ENCODE peak calls at places on chromosomes 16 and 17, in ten cellular contexts. R is NAMALWA; D is NCI-H1436; H is HEK293T; W is activated naive CD8-positive, alpha-beta T cell treated with anti-CD3 and anti-CD28 coated beads for 36 hours; C is effector memory CD8-positive, alpha-beta T cell; L is GM03348; V is activated T-cell treated with anti-CD3 and anti-CD28 coated beads, Interleukin-2, amount 50 U/mL, for 72 hours; T is fibroblast of lung; Y is caudate nucleus. Z is an unnamed sample.

GRCh38 chr17:36527851-36528250 is 6.8 kb downstream of the MYO19 start:
- DNase-seq in R (no peak), D (no peak), H (no peak), W (no peak), C (no peak), L (no peak), V (no peak), T (no peak), Y (no peak), Z (no peak)

GRCh38 chr17:74152591-74153455 is 50.7 kb upstream of the RPL38 start:
- DNase-seq in R (no peak), D (no peak), H (no peak), W (no peak), C (no peak), L (no peak), V (no peak), T (no peak), Y (no peak), Z (no peak)

GRCh38 chr17:38730526-38731379 is 612 bp downstream of the CISD3 start:
- DNase-seq in R (peak), D (peak), H (no peak), W (no peak), C (no peak), L (peak), V (no peak), T (peak), Y (no peak), Z (no peak)

GRCh38 chr16:13919330-13919682 is 648 bp upstream of the ERCC4 start:
- DNase-seq in R (peak), D (peak), H (peak), W (no peak), C (no peak), L (peak), V (peak), T (peak), Y (no peak), Z (no peak)

GRCh38 chr16:57471852-57472664 is 9.6 kb downstream of the POLR2C start:
- DNase-seq in R (no peak), D (no peak), H (no peak), W (no peak), C (no peak), L (no peak), V (no peak), T (no peak), Y (no peak), Z (no peak)

GRCh38 chr16:85722066-85722465 is 28.8 kb downstream of the C16orf74 start:
- DNase-seq in R (no peak), D (peak), H (no peak), W (no peak), C (no peak), L (no peak), V (no peak), T (no peak), Y (no peak), Z (no peak)

GRCh38 chr17:17837380-17837821 is 615 bp upstream of the SREBF1 start:
- DNase-seq in R (peak), D (no peak), H (no peak), W (no peak), C (no peak), L (peak), V (no peak), T (peak), Y (no peak), Z (no peak)

GRCh38 chr17:28916302-28916934 is 13.5 kb upstream of the DHRS13 start:
- DNase-seq in R (peak), D (peak), H (no peak), W (no peak), C (peak), L (peak), V (no peak), T (peak), Y (no peak), Z (no peak)